ENCODE peak calls at places on chromosomes 4 and X, in eight cellular contexts. F is epithelial cell of esophagus; H is cardiac fibroblast; L is uterus; E is BJ; G is CD8-positive, alpha-beta T cell; U is prostate gland; I is GM12865. S is an unnamed sample.

GRCh38 chr4:1337951-1338751 is 8.9 kb upstream of the UVSSA start:
- DNase-seq in F (no peak), H (no peak), L (no peak), E (no peak), G (no peak), U (no peak), I (no peak), S (no peak)

GRCh38 chrX:129115104-129115503 is 408.2 kb downstream of the SMARCA1 start:
- DNase-seq in F (peak; percentile 36), H (peak; percentile 0), L (no peak), E (no peak), G (no peak), U (no peak), I (peak; percentile 40), S (no peak)

GRCh38 chr4:158724647-158725046 is 1.5 kb upstream of the PPID start:
- DNase-seq in F (no peak), H (no peak), L (no peak), E (no peak), G (no peak), U (no peak), I (no peak), S (no peak)

GRCh38 chrX:132900631-132901030 is 57.8 kb downstream of the HS6ST2 start:
- DNase-seq in F (peak; percentile 56), H (peak; percentile 0), L (no peak), E (no peak), G (no peak), U (no peak), I (no peak), S (no peak)

GRCh38 chr4:154329268-154329858 is 162.2 kb downstream of the DCHS2 start:
- DNase-seq in F (peak; percentile 51), H (peak; percentile 42), L (peak; percentile 22), E (no peak), G (no peak), U (no peak), I (peak; percentile 23), S (no peak)

GRCh38 chr4:25843340-25844097 is 19.3 kb downstream of the SEL1L3 start:
- DNase-seq in F (peak; percentile 40), H (no peak), L (no peak), E (no peak), G (no peak), U (no peak), I (peak; percentile 21), S (no peak)

GRCh38 chr4:81084029-81084428 is 53.5 kb downstream of the BMP3 start:
- DNase-seq in F (peak; percentile 87), H (peak; percentile 48), L (no peak), E (no peak), G (no peak), U (peak; percentile 10), I (no peak), S (peak; percentile 10)

GRCh38 chr4:82017680-82018079 is 356.1 kb downstream of the HNRNPD start:
- DNase-seq in F (peak; percentile 65), H (peak; percentile 24), L (no peak), E (no peak), G (no peak), U (no peak), I (peak; percentile 25), S (no peak)

GRCh38 chrX:134548257-134548732 is 88.3 kb downstream of the HPRT1 start:
- DNase-seq in F (no peak), H (no peak), L (no peak), E (no peak), G (no peak), U (no peak), I (peak; percentile 63), S (no peak)

GRCh38 chr4:42708625-42709024 is 51.7 kb upstream of the ATP8A1 start:
- DNase-seq in F (no peak), H (no peak), L (no peak), E (no peak), G (no peak), U (no peak), I (no peak), S (no peak)

GRCh38 chrX:7146703-7147430 is 645 bp upstream of the STS start:
- DNase-seq in F (peak; percentile 11), H (peak; percentile 20), L (no peak), E (no peak), G (no peak), U (peak; percentile 4), I (peak; percentile 40), S (no peak)

GRCh38 chrX:7147431-7147977 is at the start of gene STS:
- DNase-seq in F (peak; percentile 9), H (peak; percentile 3), L (peak; percentile 48), E (no peak), G (peak; percentile 6), U (peak; percentile 4), I (peak; percentile 55), S (no peak)

GRCh38 chrX:7146026-7146702 is 1.3 kb upstream of the STS start:
- DNase-seq in F (no peak), H (no peak), L (no peak), E (no peak), G (no peak), U (no peak), I (no peak), S (no peak)

GRCh38 chrX:7149421-7149820 is 1.5 kb upstream of the PUDP start:
- DNase-seq in F (no peak), H (no peak), L (no peak), E (no peak), G (no peak), U (no peak), I (peak; percentile 29), S (no peak)

GRCh38 chrX:7147978-7148824 is at the start of gene PUDP:
- DNase-seq in F (peak; percentile 74), H (peak; percentile 82), L (peak; percentile 91), E (no peak), G (peak; percentile 66), U (peak; percentile 71), I (peak; percentile 88), S (peak; percentile 55)
- TF ChIP-seq CTCF in F (no peak), H (no peak), L (peak; percentile 42), E (peak; percentile 40), G (no peak), U (peak; percentile 52), I (no peak), S (peak; percentile 41)

DNA sequence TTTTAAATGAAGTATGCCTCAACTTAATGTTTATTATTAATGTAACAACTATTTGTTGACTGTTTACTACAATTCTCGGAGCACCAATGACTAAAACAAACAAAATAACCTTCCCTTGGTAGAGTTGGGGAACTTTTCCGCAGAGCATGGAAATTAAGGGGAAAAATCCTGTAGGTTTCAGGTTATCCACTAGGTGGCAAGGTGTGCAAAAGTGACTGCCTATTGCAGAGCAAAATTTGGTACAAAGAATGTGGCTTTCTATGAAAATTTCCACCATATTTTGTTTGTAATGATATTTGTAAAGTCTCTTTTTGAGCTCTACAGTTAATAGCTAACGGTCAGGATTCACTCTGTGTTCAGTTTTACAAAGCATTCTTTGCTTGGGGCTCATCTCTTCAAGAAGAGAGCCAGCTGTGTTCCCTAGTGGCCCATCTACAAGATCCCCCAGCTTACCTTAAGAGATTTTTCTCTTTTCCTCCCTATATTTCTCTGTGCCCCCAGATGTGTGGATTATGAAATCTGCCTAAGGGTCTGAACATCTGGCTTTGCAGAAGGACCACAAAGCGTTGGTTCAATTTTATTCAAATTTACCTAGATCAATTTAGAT is 61.1 kb downstream of the FBXO8 start:
- DNase-seq in F (peak; percentile 42), H (peak; percentile 53), L (no peak), E (no peak), G (no peak), U (no peak), I (peak; percentile 30), S (no peak)
- TF ChIP-seq CTCF in F (peak; percentile 80), H (peak; percentile 66), L (peak; percentile 30), E (peak; percentile 68), G (peak; percentile 78), U (peak; percentile 50), I (peak; percentile 65), S (peak; percentile 76)

GRCh38 chr4:164438321-164438720 is 315.6 kb upstream of the SMIM31 start:
- DNase-seq in F (peak; percentile 72), H (no peak), L (no peak), E (no peak), G (no peak), U (no peak), I (no peak), S (no peak)

GRCh38 chr4:164442167-164442566 is 311.8 kb upstream of the SMIM31 start:
- DNase-seq in F (peak; percentile 76), H (no peak), L (no peak), E (no peak), G (no peak), U (no peak), I (no peak), S (no peak)

GRCh38 chr4:164439037-164439436 is 314.9 kb upstream of the SMIM31 start:
- DNase-seq in F (no peak), H (no peak), L (no peak), E (no peak), G (no peak), U (no peak), I (no peak), S (no peak)

GRCh38 chr4:164441131-164441530 is 312.8 kb upstream of the SMIM31 start:
- DNase-seq in F (no peak), H (no peak), L (no peak), E (no peak), G (no peak), U (no peak), I (no peak), S (no peak)

GRCh38 chr4:164440196-164440595 is 313.7 kb upstream of the SMIM31 start:
- DNase-seq in F (peak; percentile 92), H (no peak), L (no peak), E (no peak), G (no peak), U (no peak), I (no peak), S (no peak)
- TF ChIP-seq CTCF in F (no peak), H (no peak), L (no peak), E (no peak), G (no peak), U (no peak), I (no peak), S (no peak)

GRCh38 chr4:153082322-153083301 is 121.6 kb upstream of the TRIM2 start:
- DNase-seq in F (peak; percentile 70), H (no peak), L (no peak), E (no peak), G (no peak), U (peak; percentile 23), I (no peak), S (no peak)

GRCh38 chr4:153081693-153082092 is 122.5 kb upstream of the TRIM2 start:
- DNase-seq in F (no peak), H (no peak), L (no peak), E (no peak), G (no peak), U (no peak), I (no peak), S (no peak)

GRCh38 chr4:153084939-153085630 is 119.2 kb upstream of the TRIM2 start:
- DNase-seq in F (peak; percentile 79), H (peak; percentile 77), L (peak; percentile 74), E (peak; percentile 8), G (peak; percentile 75), U (peak; percentile 60), I (peak; percentile 77), S (peak; percentile 27)

GRCh38 chr4:153084249-153084648 is 120.0 kb upstream of the TRIM2 start:
- DNase-seq in F (no peak), H (no peak), L (no peak), E (no peak), G (no peak), U (no peak), I (no peak), S (no peak)

DNA sequence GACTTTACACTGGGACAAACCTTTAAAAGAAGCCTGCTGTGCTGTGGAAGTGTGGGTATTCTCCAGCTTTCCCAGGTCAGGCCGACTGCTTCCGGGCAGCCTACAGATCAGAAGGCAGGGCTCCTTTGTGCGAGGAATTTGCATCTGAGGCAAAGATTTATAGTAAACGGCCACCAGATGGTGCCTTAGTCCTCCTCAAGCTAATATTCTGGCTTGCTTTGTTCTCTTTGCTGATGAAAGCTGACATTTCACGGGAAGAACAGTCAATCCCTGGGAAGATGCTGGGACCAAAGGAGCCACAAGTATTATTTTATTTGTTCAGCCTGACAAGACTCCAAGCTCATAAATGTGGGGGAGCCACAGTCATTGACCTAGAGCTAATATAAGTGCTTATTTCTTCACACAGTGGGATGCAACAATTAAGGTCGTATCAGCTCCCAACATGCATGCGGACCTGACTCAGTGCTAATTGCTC is 120.8 kb upstream of the TRIM2 start:
- DNase-seq in F (peak; percentile 87), H (peak; percentile 84), L (peak; percentile 39), E (peak; percentile 31), G (peak; percentile 14), U (peak; percentile 74), I (peak; percentile 80), S (peak; percentile 66)
- TF ChIP-seq CTCF in F (peak; percentile 68), H (peak; percentile 61), L (peak; percentile 60), E (peak; percentile 67), G (peak; percentile 77), U (peak; percentile 73), I (peak; percentile 59), S (peak; percentile 70)